ENCODE peak calls at places on chromosomes 2 and 18, in five cellular contexts. K is 8988T; O is stimulated activated CD8-positive, alpha-beta memory T cell treated with anti-CD3 and anti-CD28 coated beads, Interleukin-15, amount 100 ng/mL, for 1 hour; A is HL-60; S is HuH-7. F is an unnamed sample.

GRCh38 chr2:27489118-27489497 is 435 bp downstream of the IFT172 start:
- DNase-seq in K (no peak), A (no peak), O (no peak), S (no peak), F (no peak)

GRCh38 chr2:177029501-177029900 is 183.1 kb upstream of the HNRNPA3 start:
- DNase-seq in S (no peak), K (no peak), A (no peak), O (no peak), F (no peak)

GRCh38 chr18:12046046-12046750 is 47.4 kb upstream of the ANKRD62 start:
- DNase-seq in S (no peak), A (no peak), K (no peak), O (no peak), F (no peak)

GRCh38 chr18:50895350-50896045 is 16.6 kb downstream of the ME2 start:
- DNase-seq in A (no peak), S (no peak), O (no peak), K (no peak), F (no peak)

GRCh38 chr2:45212953-45213635 is 203.8 kb upstream of the SIX2 start:
- DNase-seq in A (no peak), S (no peak), K (no peak), O (no peak), F (no peak)

GRCh38 chr18:56748698-56749268 is 97.6 kb downstream of the WDR7 start:
- DNase-seq in S (peak), K (no peak), O (no peak), A (peak), F (no peak)

GRCh38 chr2:168849610-168850009 is 40.6 kb downstream of the SPC25 start:
- DNase-seq in K (no peak), A (no peak), S (peak), O (no peak), F (no peak)

GRCh38 chr2:54999182-54999581 is 51.1 kb downstream of the RTN4 start:
- DNase-seq in K (no peak), S (no peak), A (no peak), O (no peak), F (no peak)

GRCh38 chr2:195805283-195805976 is 148.4 kb downstream of the SLC39A10 start:
- DNase-seq in O (no peak), S (no peak), A (no peak), K (no peak), F (no peak)

GRCh38 chr2:5076599-5076998 is 615.6 kb upstream of the SOX11 start:
- DNase-seq in S (no peak), O (no peak), K (no peak), A (no peak), F (no peak)

GRCh38 chr2:148989882-148990493 is 48.5 kb upstream of the LYPD6B start:
- DNase-seq in K (peak), A (peak), O (no peak), S (peak), F (no peak)

GRCh38 chr2:64426191-64426952 is 27.6 kb upstream of the LGALSL start:
- DNase-seq in O (no peak), S (no peak), K (no peak), A (no peak), F (no peak)

GRCh38 chr2:219551863-219552381 is 8.1 kb downstream of the TMEM198 start:
- DNase-seq in A (no peak), S (no peak), K (peak), O (no peak), F (no peak)

F was measured in omental fat pad.